ENCODE peak calls at places on chromosome 12, in eight cellular contexts. Y, I, U, F, P, O, E and V are unnamed samples.

GRCh38 chr12:54047160-54047963 is 6.3 kb upstream of the HOXC4 start:
- DNase-seq in I (no peak), F (no peak), U (no peak), E (no peak), O (no peak), P (no peak), Y (no peak), V (no peak)

GRCh38 chr12:76123301-76124212 is 39.1 kb upstream of the NAP1L1 start:
- DNase-seq in I (peak), F (no peak), P (no peak), O (no peak), E (no peak), Y (no peak), U (no peak), V (no peak)

GRCh38 chr12:50579757-50580267 is 75.0 kb downstream of the DIP2B start:
- DNase-seq in F (no peak), U (no peak), I (no peak), P (no peak), E (peak), Y (no peak), O (no peak), V (no peak)

GRCh38 chr12:70823182-70823976 is 97.2 kb downstream of the PTPRR start:
- DNase-seq in P (no peak), F (no peak), I (peak), Y (no peak), E (no peak), O (no peak), U (no peak), V (no peak)

GRCh38 chr12:41907036-41907435 is 237.6 kb downstream of the GXYLT1 start:
- DNase-seq in P (no peak), Y (no peak), U (no peak), O (no peak), I (peak), F (no peak), E (no peak), V (no peak)

GRCh38 chr12:87217486-87217885 is 811.7 kb downstream of the C12orf50 start:
- DNase-seq in U (no peak), I (no peak), P (no peak), Y (no peak), O (no peak), F (no peak), E (no peak), V (no peak)

GRCh38 chr12:127101086-127101485 is 1165.9 kb upstream of the TMEM132C start:
- DNase-seq in U (no peak), Y (no peak), P (no peak), E (no peak), F (no peak), I (no peak), O (no peak), V (no peak)

GRCh38 chr12:67774983-67775587 is 126.5 kb downstream of the DYRK2 start:
- DNase-seq in U (no peak), O (no peak), F (no peak), E (no peak), Y (no peak), P (no peak), I (no peak), V (no peak)

GRCh38 chr12:51012570-51013236 is 13.5 kb downstream of the SLC11A2 start:
- DNase-seq in F (no peak), O (no peak), P (no peak), E (no peak), I (no peak), U (no peak), Y (no peak), V (no peak)

GRCh38 chr12:30507576-30507975 is 188.1 kb downstream of the IPO8 start:
- DNase-seq in E (no peak), O (no peak), U (no peak), P (peak), Y (no peak), F (no peak), I (no peak), V (no peak)

GRCh38 chr12:52836042-52836466 is 1.9 kb upstream of the KRT79 start:
- DNase-seq in O (peak), P (no peak), I (no peak), F (no peak), U (no peak), Y (no peak), E (no peak), V (no peak)

GRCh38 chr12:105922670-105923102 is 216.1 kb downstream of the NUAK1 start:
- DNase-seq in F (no peak), U (no peak), P (no peak), I (no peak), O (no peak), Y (no peak), E (no peak), V (no peak)
- TF ChIP-seq REST in F (no peak), U (no peak), P (no peak), I (no peak), O (no peak), Y (no peak), E (no peak), V (no peak)

GRCh38 chr12:31519525-31519924 is 71.4 kb downstream of the DENND5B start:
- DNase-seq in O (no peak), Y (peak), P (no peak), E (no peak), I (no peak), U (no peak), F (no peak), V (no peak)
- H3K27ac ChIP-seq in O (no peak), Y (peak), P (no peak), E (no peak), I (peak), U (peak), F (peak), V (no peak)

GRCh38 chr12:106760184-106760531 is 14.3 kb upstream of the RIC8B start:
- DNase-seq in E (peak), I (peak), Y (no peak), O (no peak), P (no peak), U (no peak), F (no peak), V (no peak)
- TF ChIP-seq POLR2AphosphoS5 in E (peak), I (peak), Y (no peak), O (no peak), P (no peak), U (no peak), F (no peak), V (no peak)

DNA sequence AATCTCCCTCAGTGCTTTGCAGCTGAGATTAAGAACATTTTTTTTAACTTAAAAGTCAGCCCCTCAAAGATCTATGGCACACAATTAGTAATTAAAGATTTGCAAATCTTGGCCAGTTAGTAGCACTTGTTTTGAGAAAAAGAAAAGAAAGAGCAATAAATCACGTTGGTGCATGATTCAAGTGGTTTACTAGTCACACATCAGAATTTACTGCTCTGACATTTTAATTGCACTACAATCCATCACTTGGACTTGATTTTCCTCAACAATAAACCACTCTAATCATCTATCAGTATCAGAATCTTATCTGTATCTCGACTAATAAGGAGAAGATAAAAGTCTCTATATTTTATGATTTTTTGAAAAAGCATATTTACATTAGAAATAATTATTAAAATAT is 154.3 kb downstream of the HELB start:
- DNase-seq in U (no peak), F (no peak), Y (no peak), E (no peak), P (no peak), O (no peak), I (no peak), V (no peak)
- TF ChIP-seq REST in U (no peak), F (no peak), Y (no peak), E (no peak), P (no peak), O (no peak), I (no peak), V (no peak)

DNA sequence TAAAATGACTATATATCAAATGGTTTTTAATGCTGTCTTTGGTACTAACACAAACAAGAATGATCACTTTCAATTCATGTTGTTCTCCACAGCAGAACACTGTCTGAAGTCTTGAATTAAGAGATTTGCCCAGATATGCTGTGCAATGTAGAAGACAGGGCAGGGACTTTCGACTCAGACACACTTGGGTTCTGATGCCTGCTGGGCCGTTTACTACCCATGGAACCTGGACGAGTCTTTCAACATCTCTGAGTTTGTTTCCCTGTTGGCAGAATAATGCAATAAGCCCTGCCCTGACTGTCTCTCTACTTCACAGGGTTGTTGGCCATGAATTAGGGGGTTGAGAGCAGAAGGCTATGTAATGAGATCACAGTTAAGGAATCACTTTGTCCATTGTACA is 162.6 kb upstream of the TMPO start:
- DNase-seq in P (no peak), Y (no peak), E (no peak), U (no peak), I (no peak), O (no peak), F (no peak), V (no peak)
- H3K27ac ChIP-seq in P (no peak), Y (no peak), E (no peak), U (no peak), I (no peak), O (no peak), F (no peak), V (no peak)

GRCh38 chr12:108696111-108696995 is 35.0 kb downstream of the CORO1C start:
- DNase-seq in U (no peak), E (no peak), I (no peak), F (no peak), O (peak), P (no peak), Y (no peak), V (no peak)
- TF ChIP-seq POLR2AphosphoS5 in U (no peak), E (no peak), I (no peak), F (no peak), O (no peak), P (no peak), Y (peak), V (no peak)

GRCh38 chr12:6914246-6914947 is at the start of gene ENO2:
- DNase-seq in P (peak), E (no peak), U (no peak), I (peak), Y (peak), O (peak), F (no peak), V (no peak)

GRCh38 chr12:6915789-6916285 is 1.5 kb downstream of the ENO2 start:
- DNase-seq in Y (no peak), E (no peak), O (no peak), F (no peak), U (no peak), P (no peak), I (no peak), V (no peak)

GRCh38 chr12:6917491-6918231 is 3.3 kb downstream of the ENO2 start:
- DNase-seq in I (peak), Y (no peak), F (no peak), P (no peak), O (no peak), U (no peak), E (no peak), V (no peak)

GRCh38 chr12:6916426-6917200 is 2.2 kb downstream of the ENO2 start:
- DNase-seq in I (no peak), F (no peak), P (no peak), O (no peak), U (no peak), E (no peak), Y (no peak), V (no peak)

DNA sequence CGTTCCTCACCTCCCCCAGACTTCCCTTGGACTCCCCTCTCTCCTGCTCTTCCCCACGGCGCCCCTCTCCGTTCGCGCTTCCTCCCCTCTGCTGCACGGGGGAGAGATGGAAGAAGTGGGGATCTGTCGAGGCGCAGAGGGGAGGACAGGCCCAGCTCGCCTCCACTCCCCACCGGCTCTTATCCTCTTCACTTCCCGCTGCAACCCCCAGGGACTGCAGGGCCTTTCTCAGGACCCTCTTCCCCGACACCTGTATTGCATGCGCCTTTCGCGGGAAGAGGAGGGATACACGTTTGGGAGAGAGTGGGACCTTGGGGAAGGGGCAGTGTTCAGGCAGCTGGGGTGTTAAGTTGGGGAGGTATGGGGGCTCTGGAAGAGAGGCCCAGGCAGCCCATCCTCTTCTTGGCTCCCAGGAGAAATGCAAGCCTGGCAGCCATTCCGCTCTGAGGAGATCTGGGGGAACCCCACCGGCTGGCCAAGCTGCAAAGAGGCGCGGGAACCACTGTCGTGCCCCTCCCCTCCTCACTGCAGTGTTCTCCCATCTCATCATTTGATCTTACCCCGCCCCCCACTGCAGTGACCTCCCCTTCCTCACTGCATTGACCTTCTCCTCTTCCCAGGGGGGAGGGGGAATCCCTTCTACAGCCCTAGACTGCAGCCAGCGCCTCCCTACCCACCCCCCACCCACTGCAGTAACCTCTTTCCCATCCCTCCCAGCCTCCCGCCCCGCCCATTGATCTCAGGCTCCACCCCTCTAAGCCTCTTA is 826 bp downstream of the ENO2 start:
- DNase-seq in Y (peak), P (no peak), O (peak), F (no peak), I (peak), U (no peak), E (no peak), V (no peak)
- TF ChIP-seq REST in Y (no peak), P (no peak), O (no peak), F (no peak), I (no peak), U (no peak), E (no peak), V (no peak)